ENCODE peak calls at places on chromosomes 6 and 20, in four cellular contexts. D is HCT116, T is keratinocyte, P is IMR-90. A is an unnamed sample.

GRCh38 chr20:37524221-37524700 is 3.2 kb downstream of the NNAT start:
- DNase-seq in D (no peak), T (no peak), P (no peak), A (no peak)

GRCh38 chr20:64038579-64039292 is 2.8 kb downstream of the C20orf204 start:
- DNase-seq in D (peak), T (no peak), P (peak), A (peak)

GRCh38 chr20:33933469-33933909 is 60.2 kb upstream of the RALY start:
- DNase-seq in D (peak), T (peak), P (peak), A (no peak)

GRCh38 chr6:18280084-18280483 is 15.8 kb upstream of the DEK start:
- DNase-seq in D (no peak), T (no peak), P (no peak), A (no peak)

GRCh38 chr6:136317023-136317649 is 27.5 kb upstream of the BCLAF1 start:
- DNase-seq in D (peak), T (no peak), P (peak), A (peak)

GRCh38 chr20:2991532-2991931 is 51.9 kb upstream of the GNRH2 start:
- DNase-seq in D (no peak), T (no peak), P (no peak), A (no peak)

GRCh38 chr20:17968366-17969275 is at the start of the genes MGME1 and SNX5:
- DNase-seq in D (peak), T (peak), P (peak), A (peak)

GRCh38 chr20:46681032-46681854 is 8.0 kb downstream of the TP53RK start:
- DNase-seq in D (no peak), T (no peak), P (peak), A (peak)

GRCh38 chr6:14841901-14842421 is 403.9 kb upstream of the JARID2 start:
- DNase-seq in D (no peak), T (no peak), P (peak), A (peak)

GRCh38 chr6:45421700-45422540 is 44.2 kb upstream of the SUPT3H start:
- DNase-seq in D (no peak), T (no peak), P (peak), A (peak)

GRCh38 chr20:58998656-58999055 is 8.4 kb downstream of the CTSZ start:
- DNase-seq in D (no peak), T (no peak), P (no peak), A (no peak)

GRCh38 chr6:1024587-1024986 is 287.3 kb upstream of the FOXQ1 start:
- DNase-seq in D (no peak), T (no peak), P (peak), A (peak)

GRCh38 chr6:159691963-159692287 is 1.1 kb downstream of the SOD2 start:
- DNase-seq in D (no peak), T (no peak), P (no peak), A (no peak)

GRCh38 chr20:32820000-32820697 is 395 bp downstream of the MAPRE1 start:
- DNase-seq in D (peak), T (no peak), P (peak), A (peak)

GRCh38 chr6:98054453-98054852 is 771.4 kb upstream of the MMS22L start:
- DNase-seq in D (no peak), T (no peak), P (peak), A (peak)

GRCh38 chr6:2581611-2582010 is 169.1 kb downstream of the MYLK4 start:
- DNase-seq in D (no peak), T (no peak), P (no peak), A (no peak)

GRCh38 chr6:139235666-139236065 is 56.1 kb downstream of the TXLNB start:
- DNase-seq in D (no peak), T (no peak), P (no peak), A (no peak)

GRCh38 chr6:167493961-167494697 is 169.2 kb downstream of the TTLL2 start:
- DNase-seq in D (no peak), T (no peak), P (no peak), A (no peak)

GRCh38 chr6:30515106-30515505 is 25.8 kb downstream of the HLA-E start:
- DNase-seq in D (no peak), T (no peak), P (no peak), A (no peak)
- H2AFZ ChIP-seq in D (no peak), T (no peak), P (peak), A (no peak)

GRCh38 chr6:46486186-46486585 is 5.1 kb downstream of the RCAN2 start:
- DNase-seq in D (no peak), T (no peak), P (no peak), A (no peak)

GRCh38 chr6:46491201-46491788 is at the start of gene RCAN2:
- DNase-seq in D (peak), T (no peak), P (peak), A (peak)

GRCh38 chr6:46490425-46491200 is 636 bp downstream of the RCAN2 start:
- DNase-seq in D (no peak), T (no peak), P (no peak), A (no peak)

DNA sequence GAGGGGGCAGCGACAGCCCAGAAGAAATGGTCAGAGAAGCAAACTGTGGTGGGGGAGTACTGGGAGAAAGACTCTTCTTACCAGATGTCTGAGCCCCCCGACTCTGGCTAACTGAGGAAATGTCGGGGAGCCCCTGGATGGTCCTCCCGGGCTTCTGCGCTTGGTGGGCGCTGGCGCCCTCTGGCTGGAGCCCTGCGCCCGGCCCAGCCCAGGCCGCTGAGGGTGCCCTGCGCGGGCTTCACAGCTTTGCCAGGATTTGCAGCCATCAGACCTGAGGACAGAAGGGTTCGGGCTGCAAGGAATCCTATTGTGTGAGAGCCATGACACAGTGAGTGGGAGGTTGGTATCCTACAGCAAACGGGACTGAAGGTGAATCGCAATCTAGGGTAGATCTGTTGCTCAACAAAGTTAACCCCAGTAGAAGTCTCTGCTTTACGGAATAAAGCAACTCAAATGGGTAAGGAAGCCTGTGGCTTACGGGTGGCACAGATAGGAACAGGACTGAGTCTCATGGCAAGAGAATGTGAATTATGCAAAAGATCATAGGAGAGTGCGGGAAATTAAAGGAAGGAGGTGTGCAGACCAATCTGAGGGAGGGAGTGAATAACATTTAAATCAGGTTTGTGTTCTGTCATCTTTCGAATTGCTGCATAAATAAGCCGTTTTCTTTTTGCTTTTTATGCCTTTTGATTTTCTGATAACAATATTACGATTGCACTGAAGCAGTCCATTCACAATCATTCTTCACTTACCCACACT is 719 bp upstream of the RCAN2 start:
- DNase-seq in D (peak), T (no peak), P (peak), A (peak)
- H3K27ac ChIP-seq in D (no peak), T (no peak), P (no peak), A (no peak)

GRCh38 chr20:16477632-16478031 is 95.6 kb downstream of the KIF16B start:
- DNase-seq in D (no peak), T (no peak), P (peak), A (no peak)
- H2AFZ ChIP-seq in D (no peak), T (no peak), P (no peak), A (no peak)

GRCh38 chr6:82364087-82365010 is 732 bp downstream of the TPBG start:
- DNase-seq in D (peak), T (no peak), P (peak), A (peak)
- H3K27ac ChIP-seq in D (peak), T (peak), P (peak), A (peak)

A was measured in fibroblast of lung.